ENCODE peak calls at places on chromosome 22, in nine cellular contexts. One of them, this sample, is unnamed. For H3K36me3, the result is how much of the 10 kb centered on the place peaks cover.

GRCh38 chr22:23763579-23764331 is 965 bp downstream of the C22orf15 start:
- DNase-seq in uterus: no peak
- DNase-seq in cardiac muscle cell: no peak
- DNase-seq in IMR-90: no peak
- DNase-seq in transverse colon: no peak
- DNase-seq in sigmoid colon: no peak
- DNase-seq in PC-9: no peak
- DNase-seq in keratinocyte: no peak
- DNase-seq in mesenchymal stem cell: no peak
- DNase-seq in this sample: no peak

GRCh38 chr22:29343313-29343805 is 27.9 kb upstream of the RASL10A start:
- DNase-seq in uterus: no peak
- DNase-seq in cardiac muscle cell: peak
- DNase-seq in IMR-90: peak
- DNase-seq in transverse colon: no peak
- DNase-seq in sigmoid colon: peak
- DNase-seq in PC-9: peak
- DNase-seq in keratinocyte: no peak
- DNase-seq in mesenchymal stem cell: no peak
- DNase-seq in this sample: peak

GRCh38 chr22:22752556-22753477 is 108.4 kb downstream of the GGTLC2 start:
- DNase-seq in uterus: no peak
- DNase-seq in cardiac muscle cell: peak
- DNase-seq in IMR-90: peak
- DNase-seq in transverse colon: no peak
- DNase-seq in sigmoid colon: no peak
- DNase-seq in PC-9: no peak
- DNase-seq in keratinocyte: no peak
- DNase-seq in mesenchymal stem cell: peak
- DNase-seq in this sample: peak

GRCh38 chr22:45200862-45201511 is 37.3 kb downstream of the NUP50 start:
- DNase-seq in uterus: no peak
- DNase-seq in cardiac muscle cell: peak
- DNase-seq in IMR-90: peak
- DNase-seq in transverse colon: no peak
- DNase-seq in sigmoid colon: peak
- DNase-seq in PC-9: no peak
- DNase-seq in keratinocyte: no peak
- DNase-seq in mesenchymal stem cell: peak
- DNase-seq in this sample: peak

GRCh38 chr22:36562261-36562835 is 33.4 kb upstream of the EIF3D start:
- DNase-seq in uterus: no peak
- DNase-seq in cardiac muscle cell: peak
- DNase-seq in IMR-90: peak
- DNase-seq in transverse colon: no peak
- DNase-seq in sigmoid colon: no peak
- DNase-seq in PC-9: no peak
- DNase-seq in keratinocyte: no peak
- DNase-seq in mesenchymal stem cell: peak
- DNase-seq in this sample: peak

GRCh38 chr22:17864398-17865182 is 90.3 kb upstream of the BID start:
- DNase-seq in uterus: no peak
- DNase-seq in cardiac muscle cell: no peak
- DNase-seq in IMR-90: no peak
- DNase-seq in transverse colon: no peak
- DNase-seq in sigmoid colon: no peak
- DNase-seq in PC-9: no peak
- DNase-seq in keratinocyte: no peak
- DNase-seq in mesenchymal stem cell: no peak
- DNase-seq in this sample: no peak

GRCh38 chr22:49828599-49828965 is 909 bp upstream of the BRD1 start:
- DNase-seq in uterus: no peak
- DNase-seq in cardiac muscle cell: no peak
- DNase-seq in IMR-90: no peak
- DNase-seq in transverse colon: no peak
- DNase-seq in sigmoid colon: no peak
- DNase-seq in PC-9: no peak
- DNase-seq in keratinocyte: no peak
- DNase-seq in mesenchymal stem cell: no peak
- DNase-seq in this sample: no peak

GRCh38 chr22:17063372-17064106 is 21.3 kb upstream of the IL17RA start:
- DNase-seq in uterus: peak
- DNase-seq in cardiac muscle cell: peak
- DNase-seq in IMR-90: no peak
- DNase-seq in transverse colon: no peak
- DNase-seq in sigmoid colon: no peak
- DNase-seq in PC-9: no peak
- DNase-seq in keratinocyte: no peak
- DNase-seq in mesenchymal stem cell: no peak
- DNase-seq in this sample: no peak

GRCh38 chr22:44462246-44463015 is 35.6 kb downstream of the RTL6 start:
- DNase-seq in uterus: no peak
- DNase-seq in cardiac muscle cell: peak
- DNase-seq in IMR-90: no peak
- DNase-seq in transverse colon: no peak
- DNase-seq in sigmoid colon: no peak
- DNase-seq in PC-9: no peak
- DNase-seq in keratinocyte: no peak
- DNase-seq in mesenchymal stem cell: no peak
- DNase-seq in this sample: no peak

GRCh38 chr22:49704345-49705215 is 123.1 kb downstream of the BRD1 start:
- DNase-seq in uterus: no peak
- DNase-seq in cardiac muscle cell: no peak
- DNase-seq in IMR-90: no peak
- DNase-seq in transverse colon: no peak
- DNase-seq in sigmoid colon: no peak
- DNase-seq in PC-9: no peak
- DNase-seq in keratinocyte: no peak
- DNase-seq in mesenchymal stem cell: no peak
- DNase-seq in this sample: no peak

GRCh38 chr22:45476814-45477213 is 25.9 kb upstream of the FBLN1 start:
- DNase-seq in uterus: peak
- DNase-seq in cardiac muscle cell: no peak
- DNase-seq in IMR-90: no peak
- DNase-seq in transverse colon: no peak
- DNase-seq in sigmoid colon: no peak
- DNase-seq in PC-9: no peak
- DNase-seq in keratinocyte: no peak
- DNase-seq in mesenchymal stem cell: no peak
- DNase-seq in this sample: no peak

GRCh38 chr22:33438273-33438672 is 380.1 kb upstream of the SYN3 start:
- DNase-seq in uterus: peak
- DNase-seq in cardiac muscle cell: peak
- DNase-seq in IMR-90: peak
- DNase-seq in transverse colon: no peak
- DNase-seq in sigmoid colon: peak
- DNase-seq in PC-9: peak
- DNase-seq in keratinocyte: peak
- DNase-seq in mesenchymal stem cell: peak
- DNase-seq in this sample: peak

GRCh38 chr22:42868751-42869251 is 11.7 kb upstream of the ARFGAP3 start:
- DNase-seq in uterus: no peak
- DNase-seq in cardiac muscle cell: peak
- DNase-seq in IMR-90: peak
- DNase-seq in transverse colon: peak
- DNase-seq in sigmoid colon: peak
- DNase-seq in PC-9: no peak
- DNase-seq in keratinocyte: no peak
- DNase-seq in mesenchymal stem cell: no peak
- DNase-seq in this sample: no peak

DNA sequence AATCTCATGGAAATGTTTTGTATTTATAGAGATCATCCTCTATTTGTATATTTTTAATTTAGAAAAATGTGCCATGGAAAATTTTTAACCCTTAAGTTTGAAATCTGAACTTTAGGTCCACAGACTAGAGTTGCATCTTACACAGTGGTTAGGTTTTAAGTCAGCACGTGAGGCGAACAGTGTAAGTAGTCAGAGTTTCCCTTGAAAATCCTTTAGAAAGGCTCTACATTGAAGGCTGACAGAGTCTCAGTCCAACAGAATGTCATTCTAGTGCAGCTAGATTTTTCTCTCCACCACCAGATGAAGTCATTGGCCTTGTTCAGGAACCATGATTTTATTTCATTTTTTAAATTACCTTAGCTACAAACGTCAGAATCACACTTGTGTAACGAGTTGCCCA is 18.7 kb downstream of the HMGXB4 start:
- DNase-seq in uterus: no peak
- DNase-seq in cardiac muscle cell: no peak
- DNase-seq in IMR-90: no peak
- DNase-seq in transverse colon: no peak
- DNase-seq in sigmoid colon: no peak
- DNase-seq in PC-9: no peak
- DNase-seq in keratinocyte: no peak
- DNase-seq in mesenchymal stem cell: no peak
- DNase-seq in this sample: no peak
- H3K36me3 ChIP-seq in uterus: under half
- H3K36me3 ChIP-seq in cardiac muscle cell: under half
- H3K36me3 ChIP-seq in IMR-90: under half
- H3K36me3 ChIP-seq in transverse colon: under half
- H3K36me3 ChIP-seq in sigmoid colon: under half
- H3K36me3 ChIP-seq in PC-9: under half
- H3K36me3 ChIP-seq in keratinocyte: under half
- H3K36me3 ChIP-seq in mesenchymal stem cell: half or more
- H3K36me3 ChIP-seq in this sample: under half

GRCh38 chr22:26295583-26296126 is 126.4 kb downstream of the SEZ6L start:
- DNase-seq in uterus: no peak
- DNase-seq in cardiac muscle cell: no peak
- DNase-seq in IMR-90: no peak
- DNase-seq in transverse colon: no peak
- DNase-seq in sigmoid colon: no peak
- DNase-seq in PC-9: no peak
- DNase-seq in keratinocyte: no peak
- DNase-seq in mesenchymal stem cell: no peak
- DNase-seq in this sample: no peak
- H3K36me3 ChIP-seq in uterus: under half
- H3K36me3 ChIP-seq in cardiac muscle cell: under half
- H3K36me3 ChIP-seq in IMR-90: under half
- H3K36me3 ChIP-seq in transverse colon: under half
- H3K36me3 ChIP-seq in sigmoid colon: under half
- H3K36me3 ChIP-seq in PC-9: under half
- H3K36me3 ChIP-seq in keratinocyte: under half
- H3K36me3 ChIP-seq in mesenchymal stem cell: under half
- H3K36me3 ChIP-seq in this sample: under half

GRCh38 chr22:21700822-21701221 is 34.8 kb downstream of the YPEL1 start:
- DNase-seq in uterus: no peak
- DNase-seq in cardiac muscle cell: no peak
- DNase-seq in IMR-90: no peak
- DNase-seq in transverse colon: no peak
- DNase-seq in sigmoid colon: no peak
- DNase-seq in PC-9: no peak
- DNase-seq in keratinocyte: no peak
- DNase-seq in mesenchymal stem cell: no peak
- DNase-seq in this sample: no peak
- H3K36me3 ChIP-seq in uterus: under half
- H3K36me3 ChIP-seq in cardiac muscle cell: under half
- H3K36me3 ChIP-seq in IMR-90: under half
- H3K36me3 ChIP-seq in transverse colon: under half
- H3K36me3 ChIP-seq in sigmoid colon: under half
- H3K36me3 ChIP-seq in PC-9: under half
- H3K36me3 ChIP-seq in keratinocyte: under half
- H3K36me3 ChIP-seq in mesenchymal stem cell: under half
- H3K36me3 ChIP-seq in this sample: under half

GRCh38 chr22:31577711-31578110 is 81.4 kb downstream of the SFI1 start:
- DNase-seq in uterus: no peak
- DNase-seq in cardiac muscle cell: no peak
- DNase-seq in IMR-90: no peak
- DNase-seq in transverse colon: no peak
- DNase-seq in sigmoid colon: no peak
- DNase-seq in PC-9: no peak
- DNase-seq in keratinocyte: no peak
- DNase-seq in mesenchymal stem cell: no peak
- DNase-seq in this sample: no peak

GRCh38 chr22:31575190-31575589 is 78.9 kb downstream of the SFI1 start:
- DNase-seq in uterus: no peak
- DNase-seq in cardiac muscle cell: no peak
- DNase-seq in IMR-90: no peak
- DNase-seq in transverse colon: no peak
- DNase-seq in sigmoid colon: no peak
- DNase-seq in PC-9: no peak
- DNase-seq in keratinocyte: no peak
- DNase-seq in mesenchymal stem cell: no peak
- DNase-seq in this sample: no peak

GRCh38 chr22:31579835-31580242 is 82.2 kb downstream of the PISD start:
- DNase-seq in uterus: no peak
- DNase-seq in cardiac muscle cell: no peak
- DNase-seq in IMR-90: no peak
- DNase-seq in transverse colon: no peak
- DNase-seq in sigmoid colon: no peak
- DNase-seq in PC-9: no peak
- DNase-seq in keratinocyte: no peak
- DNase-seq in mesenchymal stem cell: no peak
- DNase-seq in this sample: no peak

GRCh38 chr22:31574015-31574670 is 77.8 kb downstream of the SFI1 start:
- DNase-seq in uterus: no peak
- DNase-seq in cardiac muscle cell: peak
- DNase-seq in IMR-90: no peak
- DNase-seq in transverse colon: no peak
- DNase-seq in sigmoid colon: no peak
- DNase-seq in PC-9: no peak
- DNase-seq in keratinocyte: no peak
- DNase-seq in mesenchymal stem cell: no peak
- DNase-seq in this sample: no peak

DNA sequence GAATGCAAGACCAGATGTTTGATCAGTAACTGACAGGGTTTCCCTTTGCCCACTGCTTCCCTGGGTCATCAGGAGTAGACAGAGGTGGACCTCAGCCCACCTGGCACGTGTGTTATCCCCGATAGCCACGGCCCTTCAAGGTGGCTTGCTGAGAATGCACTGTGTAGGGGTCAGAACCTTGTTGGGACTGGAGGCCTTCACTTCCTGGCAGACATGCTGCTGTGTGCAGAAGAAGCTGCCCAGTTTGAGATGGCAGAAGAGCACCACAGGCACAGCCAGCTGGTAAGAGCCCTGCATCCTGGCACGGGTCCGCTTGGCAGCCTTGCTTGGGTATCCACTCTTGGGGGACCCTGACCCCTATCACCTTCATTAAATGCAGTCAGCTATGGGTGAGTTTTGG is 81.8 kb downstream of the SFI1 start:
- DNase-seq in uterus: no peak
- DNase-seq in cardiac muscle cell: no peak
- DNase-seq in IMR-90: no peak
- DNase-seq in transverse colon: no peak
- DNase-seq in sigmoid colon: no peak
- DNase-seq in PC-9: no peak
- DNase-seq in keratinocyte: no peak
- DNase-seq in mesenchymal stem cell: no peak
- DNase-seq in this sample: no peak
- H3K36me3 ChIP-seq in uterus: under half
- H3K36me3 ChIP-seq in cardiac muscle cell: under half
- H3K36me3 ChIP-seq in IMR-90: under half
- H3K36me3 ChIP-seq in transverse colon: under half
- H3K36me3 ChIP-seq in sigmoid colon: under half
- H3K36me3 ChIP-seq in PC-9: under half
- H3K36me3 ChIP-seq in keratinocyte: under half
- H3K36me3 ChIP-seq in mesenchymal stem cell: under half
- H3K36me3 ChIP-seq in this sample: under half

DNA sequence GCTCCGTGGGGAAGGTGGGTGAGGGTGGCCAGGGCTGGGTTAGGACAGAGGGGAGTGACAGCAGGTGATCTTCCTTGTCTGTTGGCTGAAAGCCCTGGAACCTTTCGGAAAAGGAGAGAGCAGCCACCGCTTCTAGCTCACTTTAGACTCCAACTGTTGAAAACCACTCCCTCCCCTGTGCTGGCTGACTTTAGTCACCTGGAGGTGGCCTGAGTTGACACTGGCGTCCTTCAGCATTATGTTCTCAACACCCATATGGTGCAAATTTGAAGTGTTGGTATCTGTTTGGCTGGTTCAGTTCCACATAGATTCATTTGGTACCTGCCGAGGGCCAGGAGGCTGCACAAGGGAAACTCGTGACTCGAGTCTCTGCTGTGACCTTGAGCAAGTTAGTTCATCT is 28.8 kb downstream of the ZC3H7B start:
- DNase-seq in uterus: no peak
- DNase-seq in cardiac muscle cell: no peak
- DNase-seq in IMR-90: no peak
- DNase-seq in transverse colon: no peak
- DNase-seq in sigmoid colon: no peak
- DNase-seq in PC-9: no peak
- DNase-seq in keratinocyte: no peak
- DNase-seq in mesenchymal stem cell: no peak
- DNase-seq in this sample: no peak
- H3K36me3 ChIP-seq in uterus: under half
- H3K36me3 ChIP-seq in cardiac muscle cell: under half
- H3K36me3 ChIP-seq in IMR-90: half or more
- H3K36me3 ChIP-seq in transverse colon: under half
- H3K36me3 ChIP-seq in sigmoid colon: half or more
- H3K36me3 ChIP-seq in PC-9: under half
- H3K36me3 ChIP-seq in keratinocyte: under half
- H3K36me3 ChIP-seq in mesenchymal stem cell: half or more
- H3K36me3 ChIP-seq in this sample: under half